ENCODE peak calls at places on chromosomes 4 and X, in four cellular contexts. One of them, this sample, is unnamed.

GRCh38 chr4:6742507-6742906 is 26.5 kb downstream of the BLOC1S4 start:
- DNase-seq in H1: no peak
- DNase-seq in GM12878: no peak
- DNase-seq in HepG2: no peak
- DNase-seq in this sample: no peak

GRCh38 chr4:111664546-111664945 is 480.7 kb upstream of the FAM241A start:
- DNase-seq in HepG2: no peak
- DNase-seq in H1: no peak
- DNase-seq in GM12878: no peak
- DNase-seq in this sample: no peak

GRCh38 chr4:103303011-103303410 is 104.9 kb upstream of the CENPE start:
- DNase-seq in GM12878: no peak
- DNase-seq in H1: no peak
- DNase-seq in HepG2: no peak
- DNase-seq in this sample: no peak

GRCh38 chr4:1964443-1964842 is 44.3 kb downstream of the NELFA start:
- DNase-seq in H1: no peak
- DNase-seq in HepG2: no peak
- DNase-seq in GM12878: no peak
- DNase-seq in this sample: no peak

GRCh38 chrX:124015721-124016120 is 54.2 kb downstream of the STAG2 start:
- DNase-seq in HepG2: no peak
- DNase-seq in H1: no peak
- DNase-seq in GM12878: no peak
- DNase-seq in this sample: no peak

GRCh38 chr4:173038192-173038896 is 130.3 kb upstream of the GALNT7 start:
- DNase-seq in HepG2: no peak
- DNase-seq in GM12878: no peak
- DNase-seq in H1: no peak
- DNase-seq in this sample: no peak

GRCh38 chr4:46931981-46932380 is 22.9 kb upstream of the COX7B2 start:
- DNase-seq in HepG2: peak; percentile 3
- DNase-seq in GM12878: peak; percentile 2
- DNase-seq in H1: no peak
- DNase-seq in this sample: no peak

GRCh38 chr4:22869235-22869634 is 176.5 kb downstream of the GBA3 start:
- DNase-seq in GM12878: no peak
- DNase-seq in H1: no peak
- DNase-seq in HepG2: no peak
- DNase-seq in this sample: no peak

GRCh38 chr4:26048378-26048882 is 134.4 kb downstream of the SMIM20 start:
- DNase-seq in GM12878: no peak
- DNase-seq in HepG2: no peak
- DNase-seq in H1: no peak
- DNase-seq in this sample: peak; percentile 32

GRCh38 chrX:10390187-10390586 is 230.2 kb downstream of the MID1 start:
- DNase-seq in GM12878: no peak
- DNase-seq in HepG2: no peak
- DNase-seq in H1: no peak
- DNase-seq in this sample: no peak

GRCh38 chrX:10381218-10381617 is 224.4 kb downstream of the CLCN4 start:
- DNase-seq in HepG2: no peak
- DNase-seq in GM12878: no peak
- DNase-seq in H1: no peak
- DNase-seq in this sample: no peak

GRCh38 chrX:10387011-10387410 is 230.2 kb downstream of the CLCN4 start:
- DNase-seq in HepG2: no peak
- DNase-seq in GM12878: no peak
- DNase-seq in H1: no peak
- DNase-seq in this sample: no peak
- TF ChIP-seq TCF12 in HepG2: no peak
- TF ChIP-seq TCF12 in GM12878: no peak
- TF ChIP-seq TCF12 in H1: no peak
- TF ChIP-seq TCF12 in this sample: no peak

GRCh38 chr4:181147421-181147951 is 1095.7 kb upstream of the TENM3 start:
- DNase-seq in GM12878: no peak
- DNase-seq in HepG2: no peak
- DNase-seq in H1: no peak
- DNase-seq in this sample: no peak
- TF ChIP-seq TCF12 in GM12878: no peak
- TF ChIP-seq TCF12 in HepG2: no peak
- TF ChIP-seq TCF12 in H1: no peak
- TF ChIP-seq TCF12 in this sample: no peak

GRCh38 chrX:12065251-12065650 is 73.0 kb upstream of the FRMPD4 start:
- DNase-seq in GM12878: no peak
- DNase-seq in HepG2: no peak
- DNase-seq in H1: peak; percentile 41
- DNase-seq in this sample: no peak
- TF ChIP-seq TCF12 in GM12878: no peak
- TF ChIP-seq TCF12 in HepG2: no peak
- TF ChIP-seq TCF12 in H1: no peak
- TF ChIP-seq TCF12 in this sample: no peak

DNA sequence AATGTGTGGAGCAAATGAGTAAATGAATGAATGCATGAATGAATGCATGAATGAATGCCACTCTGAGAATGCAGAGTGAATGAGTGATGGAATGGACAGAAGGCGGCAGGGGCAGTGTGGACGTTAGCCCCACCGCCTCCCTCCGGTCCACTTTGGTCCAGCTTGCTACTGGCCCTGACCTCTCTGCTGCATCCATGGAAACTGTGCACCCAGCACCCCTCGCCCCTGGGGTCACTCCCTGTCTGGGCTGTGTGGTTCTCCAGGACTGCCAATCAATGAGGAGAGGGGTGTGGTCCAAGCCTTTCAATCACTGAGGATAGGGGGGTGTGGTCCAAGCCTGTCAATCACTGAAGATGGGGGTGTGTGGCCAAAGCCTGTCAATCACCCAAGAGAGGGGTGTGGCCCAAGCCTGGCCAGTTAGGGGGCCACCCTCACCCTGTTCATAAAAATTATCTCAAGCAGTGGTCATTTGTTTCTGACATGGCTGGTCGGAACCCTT is 39.2 kb upstream of the ASMTL start:
- DNase-seq in H1: peak; percentile 86
- DNase-seq in GM12878: peak; percentile 87
- DNase-seq in HepG2: peak; percentile 65
- DNase-seq in this sample: peak; percentile 36
- TF ChIP-seq TCF12 in H1: peak; percentile 23
- TF ChIP-seq TCF12 in GM12878: no peak
- TF ChIP-seq TCF12 in HepG2: no peak
- TF ChIP-seq TCF12 in this sample: no peak

GRCh38 chr4:107034091-107034698 is 1.9 kb downstream of the DKK2 start:
- DNase-seq in H1: peak; percentile 71
- DNase-seq in GM12878: no peak
- DNase-seq in HepG2: peak; percentile 16
- DNase-seq in this sample: peak; percentile 77

GRCh38 chr4:107037188-107037587 is 1.1 kb upstream of the DKK2 start:
- DNase-seq in H1: peak; percentile 81
- DNase-seq in HepG2: no peak
- DNase-seq in GM12878: no peak
- DNase-seq in this sample: peak; percentile 67

GRCh38 chr4:107034982-107035710 is 967 bp downstream of the DKK2 start:
- DNase-seq in H1: no peak
- DNase-seq in HepG2: no peak
- DNase-seq in GM12878: no peak
- DNase-seq in this sample: peak; percentile 53

GRCh38 chr4:107036602-107037151 is 564 bp upstream of the DKK2 start:
- DNase-seq in GM12878: no peak
- DNase-seq in HepG2: no peak
- DNase-seq in H1: no peak
- DNase-seq in this sample: peak; percentile 33

GRCh38 chr4:107035711-107036601 is at the start of gene DKK2:
- DNase-seq in H1: peak; percentile 66
- DNase-seq in HepG2: no peak
- DNase-seq in GM12878: no peak
- DNase-seq in this sample: peak; percentile 40
- TF ChIP-seq TCF12 in H1: no peak
- TF ChIP-seq TCF12 in HepG2: no peak
- TF ChIP-seq TCF12 in GM12878: no peak
- TF ChIP-seq TCF12 in this sample: no peak

DNA sequence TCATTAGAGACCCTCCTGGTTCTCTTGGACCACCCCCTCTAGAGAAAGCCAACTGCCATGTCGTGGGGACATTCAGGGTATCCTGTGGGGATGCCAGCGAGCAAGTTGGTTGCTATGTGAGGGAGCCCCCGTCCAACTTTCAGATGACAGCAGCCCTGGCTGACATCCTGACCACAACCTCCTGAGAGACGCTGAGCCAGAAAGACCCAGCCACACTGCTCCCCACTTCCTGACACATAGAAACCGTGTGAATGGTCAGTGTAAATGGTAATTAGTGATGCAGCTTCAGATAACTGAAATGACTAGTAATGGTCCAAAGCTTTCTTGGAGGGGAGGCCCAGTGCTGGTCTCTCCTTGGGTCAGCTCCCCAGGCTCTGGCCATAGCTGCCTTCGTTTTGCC is 10.8 kb downstream of the CLCN4 start:
- DNase-seq in H1: no peak
- DNase-seq in GM12878: peak; percentile 15
- DNase-seq in HepG2: no peak
- DNase-seq in this sample: no peak
- TF ChIP-seq TCF12 in H1: no peak
- TF ChIP-seq TCF12 in GM12878: no peak
- TF ChIP-seq TCF12 in HepG2: no peak
- TF ChIP-seq TCF12 in this sample: no peak

GRCh38 chr4:17690898-17691297 is 76.5 kb downstream of the MED28 start:
- DNase-seq in H1: no peak
- DNase-seq in HepG2: peak; percentile 72
- DNase-seq in GM12878: no peak
- DNase-seq in this sample: no peak
- TF ChIP-seq TCF12 in H1: no peak
- TF ChIP-seq TCF12 in HepG2: no peak
- TF ChIP-seq TCF12 in GM12878: no peak
- TF ChIP-seq TCF12 in this sample: no peak

GRCh38 chr4:168514249-168514852 is 17.5 kb downstream of the PALLD start:
- DNase-seq in H1: no peak
- DNase-seq in GM12878: no peak
- DNase-seq in HepG2: peak; percentile 5
- DNase-seq in this sample: peak; percentile 22
- TF ChIP-seq TCF12 in H1: no peak
- TF ChIP-seq TCF12 in GM12878: no peak
- TF ChIP-seq TCF12 in HepG2: no peak
- TF ChIP-seq TCF12 in this sample: no peak

DNA sequence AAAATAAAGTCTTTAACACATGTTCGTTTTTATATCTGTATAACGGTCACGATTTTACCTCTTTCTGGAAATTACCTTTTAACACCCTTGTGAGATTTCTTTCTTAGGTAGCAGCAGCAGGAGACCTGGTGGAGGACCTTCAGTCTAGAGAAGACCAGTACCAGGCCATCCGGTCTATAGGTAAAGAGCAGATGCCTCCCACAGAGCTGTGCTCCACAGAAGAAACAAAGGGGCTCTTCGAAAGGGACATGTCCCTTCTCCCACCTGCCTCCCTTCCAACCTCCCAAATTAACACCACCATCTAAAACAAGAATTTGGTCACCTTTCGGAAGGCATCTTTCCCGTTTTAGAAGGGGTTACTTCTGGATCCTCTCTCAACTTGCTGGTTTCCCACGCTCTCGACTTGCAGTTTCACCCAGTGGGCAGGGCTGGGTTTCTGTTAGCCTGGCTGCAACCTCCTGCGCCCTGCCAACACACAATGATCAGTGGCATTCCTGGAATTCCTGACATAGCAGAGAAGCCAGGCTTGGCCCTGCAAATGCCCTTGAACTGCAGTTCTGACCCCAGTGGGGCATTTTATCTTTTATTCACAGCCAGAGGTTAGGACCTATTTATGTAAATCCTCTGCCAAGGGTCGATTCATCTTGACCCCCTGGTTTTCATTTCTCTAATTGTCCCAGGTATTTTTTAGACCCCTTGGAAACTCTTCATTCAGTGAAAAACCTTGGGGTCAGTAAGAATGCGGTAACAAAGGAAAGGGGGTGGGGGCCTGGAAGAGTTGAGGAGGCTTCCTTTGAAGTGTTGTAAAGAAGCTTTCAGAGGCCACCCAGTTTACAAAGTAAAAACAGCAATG is 217.8 kb downstream of the ZNF674 start:
- DNase-seq in GM12878: no peak
- DNase-seq in HepG2: peak; percentile 92
- DNase-seq in H1: peak; percentile 56
- DNase-seq in this sample: no peak
- TF ChIP-seq TCF12 in GM12878: no peak
- TF ChIP-seq TCF12 in HepG2: no peak
- TF ChIP-seq TCF12 in H1: peak; percentile 69
- TF ChIP-seq TCF12 in this sample: peak; percentile 77

GRCh38 chrX:129958814-129959492 is 23.5 kb upstream of the BCORL1 start:
- DNase-seq in H1: no peak
- DNase-seq in HepG2: no peak
- DNase-seq in GM12878: no peak
- DNase-seq in this sample: no peak
- TF ChIP-seq TCF12 in H1: no peak
- TF ChIP-seq TCF12 in HepG2: no peak
- TF ChIP-seq TCF12 in GM12878: no peak
- TF ChIP-seq TCF12 in this sample: no peak

This sample was measured in SK-N-SH.